ENCODE peak calls at places on chromosomes 4 and X, in six cellular contexts. R, X, A, Y, B and F are unnamed samples.

GRCh38 chr4:189912170-189912569 is 28.5 kb upstream of the FRG1 start:
- DNase-seq in R (no peak), X (peak; percentile 3), A (no peak), Y (no peak), B (no peak), F (no peak)

GRCh38 chr4:167031534-167032156 is 202.6 kb downstream of the SPOCK3 start:
- DNase-seq in R (peak; percentile 32), X (peak; percentile 80), A (no peak), Y (no peak), B (no peak), F (no peak)

GRCh38 chr4:66000500-66001117 is 330.3 kb upstream of the EPHA5 start:
- DNase-seq in R (peak; percentile 38), X (peak; percentile 5), A (no peak), Y (no peak), B (no peak), F (no peak)

GRCh38 chrX:13381514-13381913 is 61.7 kb upstream of the ATXN3L start:
- DNase-seq in R (no peak), X (no peak), A (no peak), Y (no peak), B (no peak), F (no peak)

GRCh38 chr4:112633477-112634235 is 3.1 kb downstream of the ZGRF1 start:
- DNase-seq in R (peak; percentile 55), X (peak; percentile 47), A (peak; percentile 78), Y (no peak), B (no peak), F (no peak)

GRCh38 chrX:154436290-154436596 is 711 bp upstream of the GDI1 start:
- DNase-seq in R (no peak), X (no peak), A (no peak), Y (no peak), B (no peak), F (no peak)

GRCh38 chr4:165604181-165604580 is 225.4 kb downstream of the CPE start:
- DNase-seq in R (no peak), X (no peak), A (no peak), Y (no peak), B (no peak), F (no peak)

GRCh38 chrX:54492340-54492739 is 3.7 kb downstream of the FGD1 start:
- DNase-seq in R (peak; percentile 77), X (peak; percentile 74), A (no peak), Y (no peak), B (no peak), F (no peak)

GRCh38 chr4:80989921-80990544 is 40.5 kb upstream of the BMP3 start:
- DNase-seq in R (peak; percentile 75), X (peak; percentile 72), A (peak; percentile 68), Y (no peak), B (no peak), F (no peak)

GRCh38 chrX:103828529-103828928 is 3.5 kb downstream of the RAB9B start:
- DNase-seq in R (no peak), X (no peak), A (no peak), Y (no peak), B (no peak), F (no peak)

GRCh38 chr4:113943863-113944262 is 35.6 kb downstream of the ARSJ start:
- DNase-seq in R (peak; percentile 40), X (peak; percentile 47), A (peak; percentile 24), Y (no peak), B (no peak), F (no peak)

GRCh38 chr4:19494958-19495357 is 756.7 kb upstream of the SLIT2 start:
- DNase-seq in R (peak; percentile 36), X (peak; percentile 54), A (no peak), Y (no peak), B (no peak), F (no peak)